ENCODE peak calls at places on chromosome 13, in five cellular contexts. N is hippocampal formation, P is Peyer's patch, G is mucosa of gallbladder, K is body of pancreas. J is an unnamed sample.

GRCh38 chr13:100532090-100532766 is 56.4 kb downstream of the GGACT start:
- DNase-seq in K (peak), G (no peak), P (peak), N (no peak), J (no peak)

GRCh38 chr13:106139407-106139806 is 396.1 kb downstream of the EFNB2 start:
- DNase-seq in P (no peak), G (no peak), N (no peak), K (no peak), J (no peak)

GRCh38 chr13:42849200-42849599 is 67.8 kb downstream of the FAM216B start:
- DNase-seq in G (no peak), K (no peak), P (no peak), N (no peak), J (no peak)

GRCh38 chr13:68927387-68928026 is 1180.1 kb upstream of the ATXN8OS start:
- DNase-seq in N (no peak), K (peak), G (no peak), P (no peak), J (no peak)

GRCh38 chr13:62887046-62887445 is 1471.4 kb upstream of the PCDH20 start:
- DNase-seq in K (no peak), N (no peak), G (no peak), P (no peak), J (no peak)

GRCh38 chr13:108957369-108958012 is 328.1 kb downstream of the MYO16 start:
- DNase-seq in N (no peak), G (no peak), P (no peak), K (no peak), J (no peak)

GRCh38 chr13:108342369-108343289 is 73.1 kb downstream of the TNFSF13B start:
- DNase-seq in K (no peak), P (no peak), G (no peak), N (no peak), J (no peak)

GRCh38 chr13:97194473-97194872 is 27.7 kb upstream of the MBNL2 start:
- DNase-seq in K (no peak), N (no peak), P (no peak), G (no peak), J (no peak)

GRCh38 chr13:35630551-35631275 is 154.2 kb upstream of the MAB21L1 start:
- DNase-seq in N (no peak), G (no peak), K (no peak), P (no peak), J (no peak)

GRCh38 chr13:95541911-95542484 is 10.5 kb upstream of the CLDN10 start:
- DNase-seq in P (no peak), K (no peak), N (no peak), G (no peak), J (no peak)

GRCh38 chr13:28161370-28161769 is 23.0 kb downstream of the PAN3 start:
- DNase-seq in P (peak), K (peak), G (no peak), N (no peak), J (no peak)

GRCh38 chr13:41465215-41465907 is 8.0 kb downstream of the RGCC start:
- DNase-seq in N (no peak), K (peak), P (peak), G (peak), J (no peak)

GRCh38 chr13:24146961-24147569 is 13.5 kb upstream of the SPATA13 start:
- DNase-seq in P (no peak), K (no peak), N (no peak), G (no peak), J (no peak)

GRCh38 chr13:29006359-29006850 is 186.3 kb downstream of the MTUS2 start:
- DNase-seq in N (no peak), P (no peak), K (no peak), G (no peak), J (no peak)

J was measured in occipital lobe.